ENCODE peak calls at places on chromosomes 4 and X, in seven cellular contexts. Q is GM06990, C is foreskin fibroblast, U is astrocyte, N is HAP-1, P is spleen, L is WERI-Rb-1. V is an unnamed sample.

GRCh38 chr4:26081795-26082498 is 167.9 kb downstream of the SMIM20 start:
- DNase-seq in Q (no peak), C (peak), U (peak), N (no peak), P (no peak), L (no peak), V (peak)

GRCh38 chr4:58776627-58777026 is 1666.4 kb upstream of the IGFBP7 start:
- DNase-seq in Q (no peak), C (peak), U (peak), N (no peak), P (no peak), L (no peak), V (no peak)

GRCh38 chr4:61149278-61149677 is 50.8 kb upstream of the ADGRL3 start:
- DNase-seq in Q (no peak), C (peak), U (peak), N (no peak), P (no peak), L (no peak), V (no peak)

GRCh38 chr4:187236491-187236890 is 512.8 kb upstream of the FAT1 start:
- DNase-seq in Q (no peak), C (peak), U (peak), N (no peak), P (no peak), L (no peak), V (no peak)

GRCh38 chr4:101807351-101807750 is 16.8 kb downstream of the BANK1 start:
- DNase-seq in Q (no peak), C (no peak), U (no peak), N (no peak), P (no peak), L (no peak), V (no peak)

GRCh38 chr4:48255130-48255958 is 14.3 kb downstream of the TEC start:
- DNase-seq in Q (no peak), C (peak), U (no peak), N (peak), P (no peak), L (no peak), V (no peak)

GRCh38 chr4:10571896-10572295 is 112.7 kb downstream of the CLNK start:
- DNase-seq in Q (no peak), C (no peak), U (peak), N (no peak), P (no peak), L (no peak), V (no peak)

GRCh38 chr4:99784836-99785235 is 31.8 kb upstream of the DAPP1 start:
- DNase-seq in Q (no peak), C (no peak), U (no peak), N (no peak), P (no peak), L (no peak), V (no peak)

GRCh38 chrX:56728752-56729151 is 291 bp upstream of the NBDY start:
- DNase-seq in Q (peak), C (peak), U (no peak), N (peak), P (no peak), L (no peak), V (peak)

GRCh38 chrX:151974336-151975227 is at the start of gene GABRE:
- DNase-seq in Q (no peak), C (peak), U (no peak), N (no peak), P (no peak), L (peak), V (peak)

GRCh38 chrX:10615931-10616780 is 4.2 kb downstream of the MID1 start:
- DNase-seq in Q (no peak), C (peak), U (peak), N (peak), P (no peak), L (peak), V (peak)

GRCh38 chrX:7941390-7942042 is 14.3 kb upstream of the PNPLA4 start:
- DNase-seq in Q (no peak), C (peak), U (no peak), N (no peak), P (no peak), L (peak), V (no peak)

GRCh38 chrX:54496517-54496852 is 451 bp upstream of the FGD1 start:
- DNase-seq in Q (no peak), C (no peak), U (no peak), N (no peak), P (no peak), L (no peak), V (no peak)
- H3K4me3 ChIP-seq in Q (no peak), C (peak), U (peak), N (peak), P (no peak), L (peak), V (peak)

GRCh38 chr4:143558823-143559756 is 45.6 kb downstream of the SMARCA5 start:
- DNase-seq in Q (peak), C (peak), U (peak), N (peak), P (peak), L (peak), V (no peak)

GRCh38 chr4:143555676-143556075 is 42.2 kb downstream of the SMARCA5 start:
- DNase-seq in Q (no peak), C (no peak), U (no peak), N (no peak), P (no peak), L (no peak), V (no peak)

GRCh38 chr4:143558286-143558685 is 44.8 kb downstream of the SMARCA5 start:
- DNase-seq in Q (no peak), C (peak), U (no peak), N (no peak), P (no peak), L (peak), V (no peak)

GRCh38 chr4:143564472-143564871 is 51.0 kb downstream of the SMARCA5 start:
- DNase-seq in Q (no peak), C (no peak), U (no peak), N (no peak), P (no peak), L (no peak), V (no peak)

DNA sequence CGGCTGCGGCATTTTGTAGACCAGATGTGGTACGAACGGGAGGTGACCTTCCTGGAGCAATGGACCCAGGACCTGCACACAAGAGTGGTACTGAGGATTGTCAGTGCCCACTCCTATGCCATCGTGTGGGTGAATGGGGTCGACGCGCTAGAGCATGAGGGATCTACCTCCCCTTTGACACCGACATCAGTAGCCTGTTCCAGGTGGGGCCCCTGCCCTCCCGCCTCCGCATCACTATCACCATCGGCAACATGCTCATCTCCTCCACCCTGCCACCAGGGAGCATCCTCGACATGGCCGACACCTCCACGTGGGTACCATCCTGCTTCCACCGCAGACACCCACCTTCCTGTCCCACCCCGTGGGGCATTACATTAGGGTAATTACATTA is 46.2 kb downstream of the SMARCA5 start:
- DNase-seq in Q (no peak), C (no peak), U (no peak), N (no peak), P (peak), L (peak), V (no peak)
- H3K4me3 ChIP-seq in Q (peak), C (peak), U (peak), N (no peak), P (peak), L (peak), V (no peak)

GRCh38 chrX:119398587-119398973 is 556 bp upstream of the SLC25A43 start:
- DNase-seq in Q (no peak), C (no peak), U (no peak), N (no peak), P (no peak), L (no peak), V (no peak)
- H3K4me3 ChIP-seq in Q (peak), C (peak), U (peak), N (peak), P (peak), L (peak), V (no peak)

DNA sequence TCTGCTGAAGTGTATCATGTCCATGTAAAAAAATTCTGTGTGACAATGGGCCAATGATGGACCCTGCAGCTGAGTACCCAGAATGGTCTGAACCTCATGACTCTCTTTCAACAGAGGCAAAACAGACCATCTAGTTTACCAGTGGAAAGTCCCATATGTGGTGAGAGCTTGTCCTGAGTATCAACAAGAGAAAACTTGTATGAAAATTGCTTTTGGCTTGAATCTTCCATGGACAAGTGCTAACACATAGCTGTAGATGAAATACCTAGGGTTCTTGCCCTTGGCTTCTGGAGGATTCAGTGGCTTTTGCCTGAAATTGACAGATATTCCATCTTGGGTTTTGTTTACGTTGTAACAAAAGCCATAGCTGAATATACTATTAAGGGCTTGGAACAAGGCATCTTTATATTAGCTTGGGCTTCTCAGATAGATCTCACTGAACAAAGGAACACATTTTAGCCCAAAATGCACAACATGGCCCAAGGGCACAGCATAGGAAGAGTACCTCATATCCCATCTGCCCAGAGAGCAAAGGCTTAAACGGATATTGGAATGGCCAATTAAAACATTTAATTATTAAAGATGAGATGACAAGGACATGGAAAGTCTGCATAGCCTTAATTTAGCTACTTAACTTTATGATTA is 128.5 kb upstream of the HPGD start:
- DNase-seq in Q (no peak), C (no peak), U (no peak), N (no peak), P (no peak), L (no peak), V (no peak)
- H3K4me3 ChIP-seq in Q (no peak), C (no peak), U (no peak), N (no peak), P (no peak), L (no peak), V (no peak)